ENCODE peak calls at places on chromosomes 6 and 20, in ten cellular contexts. Z is kidney epithelial cell, G is H1, A is AG04449, C is heart left ventricle, R is fibroblast of lung, Y is uterus, E is left ventricle myocardium inferior, O is psoas muscle, J is SK-N-MC. V is an unnamed sample.

GRCh38 chr20:40868568-40869223 is 159.9 kb upstream of the TOP1 start:
- DNase-seq in Z (no peak), G (no peak), A (no peak), C (peak), R (peak), Y (peak), E (no peak), O (peak), J (no peak), V (peak)

GRCh38 chr6:134898575-134898974 is 51.3 kb downstream of the ALDH8A1 start:
- DNase-seq in Z (no peak), G (no peak), A (no peak), C (no peak), R (no peak), Y (no peak), E (no peak), O (no peak), J (no peak), V (no peak)

GRCh38 chr6:154319231-154319858 is 37.3 kb downstream of the IPCEF1 start:
- DNase-seq in Z (no peak), G (no peak), A (peak), C (no peak), R (peak), Y (no peak), E (no peak), O (no peak), J (peak), V (no peak)

GRCh38 chr6:42304313-42304712 is 86.7 kb upstream of the MRPS10 start:
- DNase-seq in Z (no peak), G (no peak), A (no peak), C (no peak), R (no peak), Y (no peak), E (no peak), O (no peak), J (no peak), V (no peak)

GRCh38 chr6:157551041-157551832 is 170.2 kb downstream of the ZDHHC14 start:
- DNase-seq in Z (no peak), G (peak), A (no peak), C (no peak), R (no peak), Y (no peak), E (no peak), O (no peak), J (no peak), V (no peak)

GRCh38 chr20:50513169-50514034 is 3.2 kb downstream of the PTPN1 start:
- DNase-seq in Z (no peak), G (no peak), A (no peak), C (no peak), R (peak), Y (no peak), E (no peak), O (no peak), J (no peak), V (peak)

GRCh38 chr20:48787861-48788375 is 39.9 kb downstream of the PREX1 start:
- DNase-seq in Z (peak), G (no peak), A (no peak), C (no peak), R (peak), Y (no peak), E (no peak), O (no peak), J (no peak), V (peak)

GRCh38 chr20:23754731-23755130 is 4.0 kb upstream of the CST1 start:
- DNase-seq in Z (no peak), G (no peak), A (no peak), C (no peak), R (no peak), Y (no peak), E (no peak), O (no peak), J (no peak), V (no peak)

GRCh38 chr6:20599302-20600051 is 65.2 kb downstream of the CDKAL1 start:
- DNase-seq in Z (no peak), G (no peak), A (no peak), C (no peak), R (no peak), Y (no peak), E (no peak), O (no peak), J (no peak), V (no peak)

GRCh38 chr20:8854566-8854965 is 214.3 kb upstream of the PLCB4 start:
- DNase-seq in Z (no peak), G (no peak), A (no peak), C (peak), R (peak), Y (peak), E (peak), O (peak), J (peak), V (no peak)

GRCh38 chr20:3670511-3670910 is 7.3 kb upstream of the GFRA4 start:
- DNase-seq in Z (no peak), G (no peak), A (no peak), C (no peak), R (no peak), Y (no peak), E (no peak), O (no peak), J (no peak), V (no peak)

GRCh38 chr6:168013250-168013915 is 15.9 kb downstream of the KIF25 start:
- DNase-seq in Z (no peak), G (peak), A (no peak), C (peak), R (no peak), Y (no peak), E (no peak), O (no peak), J (no peak), V (no peak)

GRCh38 chr6:63807056-63807455 is 171.5 kb downstream of the PHF3 start:
- DNase-seq in Z (no peak), G (no peak), A (no peak), C (no peak), R (no peak), Y (no peak), E (no peak), O (no peak), J (no peak), V (no peak)

GRCh38 chr6:41697902-41698349 is 37.5 kb downstream of the TFEB start:
- DNase-seq in Z (no peak), G (no peak), A (no peak), C (no peak), R (peak), Y (no peak), E (no peak), O (no peak), J (no peak), V (no peak)

GRCh38 chr20:54189630-54190029 is 15.8 kb upstream of the CYP24A1 start:
- DNase-seq in Z (no peak), G (no peak), A (no peak), C (no peak), R (no peak), Y (no peak), E (no peak), O (no peak), J (no peak), V (no peak)

GRCh38 chr6:111201764-111202163 is 114.5 kb downstream of the SLC16A10 start:
- DNase-seq in Z (no peak), G (no peak), A (no peak), C (no peak), R (no peak), Y (no peak), E (no peak), O (no peak), J (no peak), V (no peak)

GRCh38 chr20:44736170-44737021 is 9.3 kb upstream of the KCNK15 start:
- DNase-seq in Z (no peak), G (peak), A (no peak), C (peak), R (peak), Y (peak), E (no peak), O (no peak), J (peak), V (peak)
- H3K4me3 ChIP-seq in Z (no peak), G (no peak), A (no peak), C (no peak), R (no peak), Y (no peak), E (no peak), O (no peak), J (peak), V (no peak)

GRCh38 chr20:62739067-62739466 is 30.4 kb downstream of the NTSR1 start:
- DNase-seq in Z (no peak), G (no peak), A (no peak), C (no peak), R (no peak), Y (no peak), E (peak), O (no peak), J (no peak), V (no peak)

GRCh38 chr20:62740286-62741141 is 31.9 kb downstream of the NTSR1 start:
- DNase-seq in Z (peak), G (no peak), A (peak), C (no peak), R (peak), Y (no peak), E (peak), O (no peak), J (no peak), V (peak)

GRCh38 chr20:62741191-62741676 is 32.6 kb downstream of the NTSR1 start:
- DNase-seq in Z (no peak), G (peak), A (no peak), C (no peak), R (peak), Y (no peak), E (peak), O (no peak), J (no peak), V (no peak)

GRCh38 chr20:62737971-62738881 is 29.6 kb downstream of the NTSR1 start:
- DNase-seq in Z (no peak), G (no peak), A (no peak), C (no peak), R (no peak), Y (no peak), E (peak), O (no peak), J (no peak), V (no peak)

DNA sequence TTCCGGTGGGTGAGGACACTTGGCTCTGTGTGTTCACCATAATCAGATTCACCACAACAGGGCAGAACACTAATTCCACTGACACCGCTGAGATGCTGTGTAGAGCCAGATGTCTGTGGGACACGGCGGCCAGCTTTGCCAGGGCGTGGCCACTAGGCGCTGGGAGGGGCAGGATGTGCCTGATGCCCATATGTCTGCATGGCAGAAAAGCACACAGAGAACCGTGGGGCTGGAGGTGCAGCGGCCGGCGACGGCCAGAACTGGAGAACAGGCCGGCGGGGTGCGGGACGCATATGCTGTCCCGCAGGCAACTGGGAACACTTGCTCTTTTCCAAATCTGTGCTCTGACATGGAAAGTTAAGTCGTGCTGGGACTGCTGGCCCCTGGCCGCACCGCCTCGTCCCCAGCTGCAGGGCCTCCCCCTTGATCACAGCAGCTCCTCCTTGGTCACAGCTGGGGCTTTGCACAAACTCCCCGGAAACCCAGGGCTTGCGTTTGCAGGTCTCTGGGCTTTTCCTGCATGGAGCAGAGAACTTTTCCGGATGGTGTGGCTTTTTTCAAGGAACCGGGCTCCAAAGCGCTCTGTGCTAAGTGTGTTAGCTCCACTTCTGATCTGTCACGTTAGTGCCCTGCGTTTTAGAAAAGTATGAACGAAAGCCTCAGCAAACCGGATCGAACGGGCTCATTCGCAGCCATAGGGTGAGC is 31.1 kb downstream of the NTSR1 start:
- DNase-seq in Z (no peak), G (no peak), A (no peak), C (no peak), R (no peak), Y (no peak), E (peak), O (no peak), J (no peak), V (no peak)
- H3K4me3 ChIP-seq in Z (no peak), G (no peak), A (no peak), C (no peak), R (no peak), Y (no peak), E (peak), O (no peak), J (no peak), V (no peak)

DNA sequence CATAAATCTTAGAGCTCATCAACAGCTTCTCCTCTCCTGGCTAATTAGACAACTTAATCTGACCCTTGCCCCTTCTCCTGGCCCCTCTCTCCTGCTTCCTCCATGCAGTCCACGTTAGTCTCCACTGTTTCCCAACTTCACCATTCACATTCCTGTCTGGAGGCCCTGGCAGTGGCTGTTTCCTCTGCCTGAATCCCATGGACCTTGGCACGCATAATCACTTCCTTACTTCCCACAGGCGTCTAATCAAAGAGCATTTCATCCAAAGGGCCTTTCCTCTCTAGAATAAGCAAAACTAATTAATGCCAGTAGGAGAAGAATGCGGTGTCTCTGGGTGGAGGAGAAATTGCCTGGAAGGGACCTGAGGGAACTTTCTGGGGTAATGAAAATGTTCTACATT is 16.4 kb upstream of the XRN2 start:
- DNase-seq in Z (no peak), G (no peak), A (no peak), C (no peak), R (no peak), Y (no peak), E (no peak), O (no peak), J (no peak), V (no peak)
- H3K4me3 ChIP-seq in Z (no peak), G (no peak), A (no peak), C (no peak), R (no peak), Y (no peak), E (no peak), O (no peak), J (no peak), V (no peak)

DNA sequence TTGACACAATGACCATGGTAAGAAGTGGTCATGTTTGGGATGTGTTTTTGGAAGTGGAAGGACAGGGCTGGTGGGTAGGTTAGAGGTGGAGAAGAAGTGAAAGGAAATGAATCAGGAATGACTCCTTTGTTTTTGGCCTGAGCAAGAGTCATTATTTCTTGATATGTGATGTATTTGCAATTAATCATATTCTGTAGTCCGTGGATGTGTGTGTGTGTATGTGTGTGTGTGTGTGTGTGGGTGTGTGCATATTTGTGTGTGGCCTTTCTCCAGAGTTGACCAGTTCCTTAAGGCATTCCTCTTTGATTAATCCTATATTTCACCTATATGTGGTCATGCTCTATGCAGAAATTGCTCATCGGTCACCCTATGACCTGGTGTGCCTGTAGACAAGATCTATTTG is 130.7 kb downstream of the UTRN start:
- DNase-seq in Z (peak), G (no peak), A (peak), C (no peak), R (peak), Y (no peak), E (no peak), O (no peak), J (no peak), V (peak)
- H3K4me3 ChIP-seq in Z (no peak), G (no peak), A (no peak), C (no peak), R (no peak), Y (no peak), E (no peak), O (no peak), J (no peak), V (no peak)

DNA sequence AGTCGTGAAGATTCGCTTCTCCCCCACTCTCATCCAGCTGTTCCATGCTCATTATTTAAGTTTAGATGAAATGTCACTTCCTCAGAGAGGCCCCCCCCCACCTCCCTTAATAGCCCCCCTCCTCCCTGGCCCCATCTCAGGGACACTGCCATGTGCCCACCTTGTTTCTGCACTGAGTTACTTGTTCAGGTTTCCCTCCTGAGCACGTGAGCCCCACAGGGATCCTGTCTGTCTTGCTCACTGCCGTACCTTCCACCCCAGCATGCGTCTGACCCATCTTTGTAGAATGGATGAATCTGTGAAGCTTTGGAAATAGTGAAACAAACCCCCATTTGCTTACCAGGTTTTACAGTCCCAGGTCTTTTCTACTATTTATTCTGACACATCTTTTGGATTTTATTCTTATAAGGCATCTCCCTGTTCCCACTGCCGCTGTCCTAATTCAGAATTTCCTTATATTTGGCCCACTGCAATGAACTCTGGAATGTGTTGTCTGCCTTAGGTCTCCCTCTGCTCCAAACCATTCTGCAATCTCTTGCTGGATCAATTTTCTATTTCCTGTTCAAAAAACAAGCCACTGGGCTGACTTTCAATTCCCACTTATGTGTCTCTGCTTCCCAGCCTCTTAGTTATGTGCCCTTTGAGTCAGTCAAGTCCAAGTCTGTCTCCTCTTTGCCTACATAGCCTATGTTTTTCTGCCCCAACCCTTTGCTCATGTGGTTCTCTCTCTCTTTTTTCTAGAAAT is 136.6 kb upstream of the ECI2 start:
- DNase-seq in Z (no peak), G (no peak), A (no peak), C (no peak), R (no peak), Y (no peak), E (no peak), O (no peak), J (no peak), V (no peak)
- H3K4me3 ChIP-seq in Z (no peak), G (no peak), A (no peak), C (no peak), R (no peak), Y (no peak), E (no peak), O (no peak), J (no peak), V (no peak)

DNA sequence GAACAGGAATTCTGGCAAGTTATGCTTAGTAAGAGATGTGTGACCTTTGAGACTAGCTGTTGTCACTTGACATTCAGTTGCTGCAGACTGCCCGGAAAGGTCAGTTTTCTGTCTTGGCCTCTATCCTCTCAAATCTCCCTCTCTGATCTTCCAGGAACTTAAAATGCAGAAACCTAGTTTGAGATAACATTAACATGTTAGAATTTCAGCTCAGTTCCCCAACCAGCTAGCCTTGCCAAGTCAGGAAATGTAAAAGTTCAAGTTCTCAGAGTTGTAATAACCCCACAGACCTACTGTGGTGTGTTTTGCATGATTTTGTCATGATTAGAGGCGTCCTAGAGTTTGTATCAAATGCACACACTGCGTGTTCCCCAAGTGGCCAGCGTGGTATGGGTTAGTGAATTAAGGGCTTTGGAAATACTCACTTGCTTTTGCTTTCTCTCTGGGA is 46.6 kb downstream of the DUSP22 start:
- DNase-seq in Z (no peak), G (no peak), A (no peak), C (no peak), R (no peak), Y (no peak), E (no peak), O (no peak), J (no peak), V (no peak)
- H3K4me3 ChIP-seq in Z (no peak), G (no peak), A (no peak), C (no peak), R (no peak), Y (no peak), E (no peak), O (no peak), J (no peak), V (no peak)